ENCODE peak calls at places on chromosomes 13 and 19, in five cellular contexts. One of them, this sample, is unnamed.
A peak's percentile ranks its signal among the peaks of the same experiment; 100 is the strongest.

GRCh38 chr19:41330946-41331678 is 21.1 kb downstream of the CCDC97 start:
- DNase-seq in kidney glomerular epithelial cell: no peak
- DNase-seq in NCI-H2081: no peak
- DNase-seq in effector CD4-positive, alpha-beta T cell: no peak
- DNase-seq in activated CD4-positive, alpha-beta T cell treated with anti-CD3 and anti-CD28 coated beads for 24 hours: no peak
- DNase-seq in this sample: no peak

GRCh38 chr19:23996549-23996948 is 81.9 kb downstream of the ZNF726 start:
- DNase-seq in activated CD4-positive, alpha-beta T cell treated with anti-CD3 and anti-CD28 coated beads for 24 hours: no peak
- DNase-seq in effector CD4-positive, alpha-beta T cell: no peak
- DNase-seq in NCI-H2081: no peak
- DNase-seq in kidney glomerular epithelial cell: no peak
- DNase-seq in this sample: no peak

GRCh38 chr19:45955905-45956608 is 17.6 kb downstream of the NOVA2 start:
- DNase-seq in NCI-H2081: no peak
- DNase-seq in activated CD4-positive, alpha-beta T cell treated with anti-CD3 and anti-CD28 coated beads for 24 hours: no peak
- DNase-seq in kidney glomerular epithelial cell: no peak
- DNase-seq in effector CD4-positive, alpha-beta T cell: no peak
- DNase-seq in this sample: no peak

GRCh38 chr13:110410000-110410399 is 102.9 kb downstream of the COL4A2 start:
- DNase-seq in effector CD4-positive, alpha-beta T cell: no peak
- DNase-seq in NCI-H2081: no peak
- DNase-seq in kidney glomerular epithelial cell: no peak
- DNase-seq in activated CD4-positive, alpha-beta T cell treated with anti-CD3 and anti-CD28 coated beads for 24 hours: no peak
- DNase-seq in this sample: no peak

GRCh38 chr19:50214699-50215543 is 11.5 kb downstream of the MYH14 start:
- DNase-seq in NCI-H2081: no peak
- DNase-seq in activated CD4-positive, alpha-beta T cell treated with anti-CD3 and anti-CD28 coated beads for 24 hours: no peak
- DNase-seq in effector CD4-positive, alpha-beta T cell: no peak
- DNase-seq in kidney glomerular epithelial cell: no peak
- DNase-seq in this sample: no peak

GRCh38 chr13:90738881-90739280 is 608.6 kb upstream of the MIR17HG start:
- DNase-seq in NCI-H2081: no peak
- DNase-seq in effector CD4-positive, alpha-beta T cell: no peak
- DNase-seq in activated CD4-positive, alpha-beta T cell treated with anti-CD3 and anti-CD28 coated beads for 24 hours: no peak
- DNase-seq in kidney glomerular epithelial cell: no peak
- DNase-seq in this sample: no peak

GRCh38 chr13:43239441-43239840 is 216.1 kb downstream of the DNAJC15 start:
- DNase-seq in activated CD4-positive, alpha-beta T cell treated with anti-CD3 and anti-CD28 coated beads for 24 hours: no peak
- DNase-seq in NCI-H2081: no peak
- DNase-seq in effector CD4-positive, alpha-beta T cell: no peak
- DNase-seq in kidney glomerular epithelial cell: no peak
- DNase-seq in this sample: no peak

GRCh38 chr19:4909172-4909896 is at the start of gene UHRF1:
- DNase-seq in effector CD4-positive, alpha-beta T cell: no peak
- DNase-seq in kidney glomerular epithelial cell: no peak
- DNase-seq in NCI-H2081: peak; percentile 61
- DNase-seq in activated CD4-positive, alpha-beta T cell treated with anti-CD3 and anti-CD28 coated beads for 24 hours: no peak
- DNase-seq in this sample: peak; percentile 49

GRCh38 chr19:35151273-35152065 is 3.1 kb upstream of the FXYD5 start:
- DNase-seq in NCI-H2081: no peak
- DNase-seq in effector CD4-positive, alpha-beta T cell: no peak
- DNase-seq in activated CD4-positive, alpha-beta T cell treated with anti-CD3 and anti-CD28 coated beads for 24 hours: no peak
- DNase-seq in kidney glomerular epithelial cell: no peak
- DNase-seq in this sample: no peak

GRCh38 chr19:41530761-41531301 is 45.1 kb upstream of the CEACAM21 start:
- DNase-seq in activated CD4-positive, alpha-beta T cell treated with anti-CD3 and anti-CD28 coated beads for 24 hours: no peak
- DNase-seq in kidney glomerular epithelial cell: no peak
- DNase-seq in NCI-H2081: no peak
- DNase-seq in effector CD4-positive, alpha-beta T cell: no peak
- DNase-seq in this sample: no peak

GRCh38 chr19:4186087-4186993 is 3.9 kb downstream of the ANKRD24 start:
- DNase-seq in NCI-H2081: peak; percentile 67
- DNase-seq in effector CD4-positive, alpha-beta T cell: peak; percentile 62
- DNase-seq in kidney glomerular epithelial cell: peak; percentile 75
- DNase-seq in activated CD4-positive, alpha-beta T cell treated with anti-CD3 and anti-CD28 coated beads for 24 hours: peak; percentile 81
- DNase-seq in this sample: peak; percentile 93

GRCh38 chr13:89514534-89515312 is 1832.8 kb upstream of the MIR17HG start:
- DNase-seq in kidney glomerular epithelial cell: peak; percentile 85
- DNase-seq in NCI-H2081: no peak
- DNase-seq in effector CD4-positive, alpha-beta T cell: no peak
- DNase-seq in activated CD4-positive, alpha-beta T cell treated with anti-CD3 and anti-CD28 coated beads for 24 hours: no peak
- DNase-seq in this sample: no peak

GRCh38 chr13:23921451-23921888 is 24.2 kb upstream of the C1QTNF9B start:
- DNase-seq in effector CD4-positive, alpha-beta T cell: no peak
- DNase-seq in NCI-H2081: peak; percentile 17
- DNase-seq in activated CD4-positive, alpha-beta T cell treated with anti-CD3 and anti-CD28 coated beads for 24 hours: no peak
- DNase-seq in kidney glomerular epithelial cell: peak; percentile 83
- DNase-seq in this sample: peak; percentile 11

GRCh38 chr19:45499196-45500180 is 1.2 kb downstream of the PPM1N start:
- DNase-seq in activated CD4-positive, alpha-beta T cell treated with anti-CD3 and anti-CD28 coated beads for 24 hours: no peak
- DNase-seq in NCI-H2081: no peak
- DNase-seq in kidney glomerular epithelial cell: no peak
- DNase-seq in effector CD4-positive, alpha-beta T cell: peak; percentile 28
- DNase-seq in this sample: peak; percentile 48

GRCh38 chr19:49436381-49437017 is 4.8 kb downstream of the SLC17A7 start:
- DNase-seq in kidney glomerular epithelial cell: no peak
- DNase-seq in activated CD4-positive, alpha-beta T cell treated with anti-CD3 and anti-CD28 coated beads for 24 hours: no peak
- DNase-seq in NCI-H2081: no peak
- DNase-seq in effector CD4-positive, alpha-beta T cell: no peak
- DNase-seq in this sample: peak; percentile 51

GRCh38 chr19:39679791-39680168 is 24.1 kb downstream of the LGALS16 start:
- DNase-seq in NCI-H2081: no peak
- DNase-seq in activated CD4-positive, alpha-beta T cell treated with anti-CD3 and anti-CD28 coated beads for 24 hours: peak; percentile 42
- DNase-seq in effector CD4-positive, alpha-beta T cell: no peak
- DNase-seq in kidney glomerular epithelial cell: no peak
- DNase-seq in this sample: no peak

GRCh38 chr19:441213-441823 is 19.5 kb downstream of the SHC2 start:
- DNase-seq in activated CD4-positive, alpha-beta T cell treated with anti-CD3 and anti-CD28 coated beads for 24 hours: no peak
- DNase-seq in NCI-H2081: no peak
- DNase-seq in effector CD4-positive, alpha-beta T cell: no peak
- DNase-seq in kidney glomerular epithelial cell: no peak
- DNase-seq in this sample: no peak

GRCh38 chr19:900302-901111 is 7.2 kb downstream of the RNU6-9 start:
- DNase-seq in activated CD4-positive, alpha-beta T cell treated with anti-CD3 and anti-CD28 coated beads for 24 hours: no peak
- DNase-seq in effector CD4-positive, alpha-beta T cell: no peak
- DNase-seq in NCI-H2081: no peak
- DNase-seq in kidney glomerular epithelial cell: no peak
- DNase-seq in this sample: no peak

GRCh38 chr19:14695471-14695870 is 5.6 kb downstream of the ZNF333 start:
- DNase-seq in activated CD4-positive, alpha-beta T cell treated with anti-CD3 and anti-CD28 coated beads for 24 hours: no peak
- DNase-seq in effector CD4-positive, alpha-beta T cell: no peak
- DNase-seq in NCI-H2081: no peak
- DNase-seq in kidney glomerular epithelial cell: no peak
- DNase-seq in this sample: no peak

GRCh38 chr13:33642374-33643065 is 175.4 kb upstream of the RFC3 start:
- DNase-seq in kidney glomerular epithelial cell: peak; percentile 45
- DNase-seq in activated CD4-positive, alpha-beta T cell treated with anti-CD3 and anti-CD28 coated beads for 24 hours: no peak
- DNase-seq in effector CD4-positive, alpha-beta T cell: no peak
- DNase-seq in NCI-H2081: no peak
- DNase-seq in this sample: no peak

GRCh38 chr19:4077800-4078683 is 11.3 kb upstream of the ZBTB7A start:
- DNase-seq in kidney glomerular epithelial cell: no peak
- DNase-seq in NCI-H2081: no peak
- DNase-seq in activated CD4-positive, alpha-beta T cell treated with anti-CD3 and anti-CD28 coated beads for 24 hours: no peak
- DNase-seq in effector CD4-positive, alpha-beta T cell: no peak
- DNase-seq in this sample: peak; percentile 71

GRCh38 chr13:98481511-98481951 is 95.4 kb downstream of the STK24 start:
- DNase-seq in kidney glomerular epithelial cell: no peak
- DNase-seq in NCI-H2081: no peak
- DNase-seq in activated CD4-positive, alpha-beta T cell treated with anti-CD3 and anti-CD28 coated beads for 24 hours: no peak
- DNase-seq in effector CD4-positive, alpha-beta T cell: no peak
- DNase-seq in this sample: no peak

GRCh38 chr19:49073514-49074378 is 1.2 kb upstream of the KCNA7 start:
- DNase-seq in kidney glomerular epithelial cell: no peak
- DNase-seq in effector CD4-positive, alpha-beta T cell: no peak
- DNase-seq in activated CD4-positive, alpha-beta T cell treated with anti-CD3 and anti-CD28 coated beads for 24 hours: no peak
- DNase-seq in NCI-H2081: peak; percentile 20
- DNase-seq in this sample: no peak

GRCh38 chr13:85997587-85997986 is 198.4 kb upstream of the SLITRK6 start:
- DNase-seq in effector CD4-positive, alpha-beta T cell: no peak
- DNase-seq in NCI-H2081: no peak
- DNase-seq in kidney glomerular epithelial cell: no peak
- DNase-seq in activated CD4-positive, alpha-beta T cell treated with anti-CD3 and anti-CD28 coated beads for 24 hours: no peak
- DNase-seq in this sample: no peak

GRCh38 chr13:47832458-47832972 is 168.6 kb downstream of the SUCLA2 start:
- DNase-seq in kidney glomerular epithelial cell: no peak
- DNase-seq in effector CD4-positive, alpha-beta T cell: no peak
- DNase-seq in activated CD4-positive, alpha-beta T cell treated with anti-CD3 and anti-CD28 coated beads for 24 hours: no peak
- DNase-seq in NCI-H2081: no peak
- DNase-seq in this sample: no peak

GRCh38 chr13:95477187-95477586 is 75.3 kb upstream of the CLDN10 start:
- DNase-seq in kidney glomerular epithelial cell: no peak
- DNase-seq in NCI-H2081: no peak
- DNase-seq in activated CD4-positive, alpha-beta T cell treated with anti-CD3 and anti-CD28 coated beads for 24 hours: no peak
- DNase-seq in effector CD4-positive, alpha-beta T cell: no peak
- DNase-seq in this sample: no peak

GRCh38 chr19:1773173-1773572 is 19.9 kb downstream of the ONECUT3 start:
- DNase-seq in NCI-H2081: no peak
- DNase-seq in effector CD4-positive, alpha-beta T cell: no peak
- DNase-seq in kidney glomerular epithelial cell: peak; percentile 82
- DNase-seq in activated CD4-positive, alpha-beta T cell treated with anti-CD3 and anti-CD28 coated beads for 24 hours: no peak
- DNase-seq in this sample: no peak

GRCh38 chr19:11227201-11227886 is 12.1 kb upstream of the ANGPTL8 start:
- DNase-seq in NCI-H2081: no peak
- DNase-seq in kidney glomerular epithelial cell: no peak
- DNase-seq in activated CD4-positive, alpha-beta T cell treated with anti-CD3 and anti-CD28 coated beads for 24 hours: no peak
- DNase-seq in effector CD4-positive, alpha-beta T cell: no peak
- DNase-seq in this sample: no peak

GRCh38 chr19:16901491-16902175 is 12.8 kb downstream of the F2RL3 start:
- DNase-seq in kidney glomerular epithelial cell: no peak
- DNase-seq in activated CD4-positive, alpha-beta T cell treated with anti-CD3 and anti-CD28 coated beads for 24 hours: no peak
- DNase-seq in effector CD4-positive, alpha-beta T cell: no peak
- DNase-seq in NCI-H2081: no peak
- DNase-seq in this sample: no peak

GRCh38 chr13:35791191-35791902 is 314.9 kb upstream of the MAB21L1 start:
- DNase-seq in NCI-H2081: no peak
- DNase-seq in effector CD4-positive, alpha-beta T cell: no peak
- DNase-seq in kidney glomerular epithelial cell: no peak
- DNase-seq in activated CD4-positive, alpha-beta T cell treated with anti-CD3 and anti-CD28 coated beads for 24 hours: no peak
- DNase-seq in this sample: no peak